ENCODE peak calls at places on chromosome 11, in nine cellular contexts. Y is progenitor cell of endocrine pancreas; I is substantia nigra; S is H54; F is NCI-H2081; T is psoas muscle; Q is hypothalamus; N is stimulated activated CD4-positive, alpha-beta T cell treated with anti-CD3 and anti-CD28 coated beads, Interleukin-12 subunit alpha, Interleukin-12 subunit beta, amount 100 ng/mL, for 48 hours; K is HT1080. M is an unnamed sample.

GRCh38 chr11:72972541-72973128 is 158.4 kb downstream of the ATG16L2 start:
- DNase-seq in T (no peak), I (no peak), K (no peak), N (no peak), Y (no peak), Q (no peak), S (no peak), F (no peak), M (no peak)

GRCh38 chr11:86210898-86211297 is 33.7 kb upstream of the EED start:
- DNase-seq in I (no peak), Q (no peak), K (no peak), N (no peak), F (no peak), T (no peak), Y (no peak), S (no peak), M (no peak)

GRCh38 chr11:62233730-62234129 is 8.3 kb upstream of the SCGB1D2 start:
- DNase-seq in F (no peak), T (no peak), Y (no peak), K (no peak), I (no peak), N (no peak), S (no peak), Q (no peak), M (no peak)

GRCh38 chr11:122104381-122104780 is 11.6 kb downstream of the BLID start:
- DNase-seq in I (no peak), T (no peak), F (no peak), Y (no peak), N (no peak), S (no peak), Q (no peak), K (peak), M (no peak)

GRCh38 chr11:102647430-102647829 is 22.3 kb upstream of the MMP20 start:
- DNase-seq in F (no peak), S (no peak), N (no peak), Y (no peak), K (no peak), Q (no peak), T (no peak), I (no peak), M (no peak)

GRCh38 chr11:124605719-124606118 is 5.5 kb upstream of the PANX3 start:
- DNase-seq in Q (no peak), K (no peak), N (no peak), Y (no peak), F (no peak), I (no peak), T (no peak), S (no peak), M (no peak)

GRCh38 chr11:104151404-104152204 is 12.3 kb downstream of the PDGFD start:
- DNase-seq in N (no peak), I (no peak), F (no peak), Y (no peak), S (no peak), K (peak), T (no peak), Q (no peak), M (no peak)

GRCh38 chr11:27592111-27592780 is 85.7 kb upstream of the LIN7C start:
- DNase-seq in T (no peak), Q (no peak), I (no peak), K (no peak), N (no peak), F (no peak), S (no peak), Y (no peak), M (no peak)

GRCh38 chr11:124115782-124116616 is 749 bp downstream of the VWA5A start:
- DNase-seq in I (no peak), T (no peak), F (no peak), Q (no peak), S (no peak), Y (no peak), N (no peak), K (no peak), M (no peak)

GRCh38 chr11:42841563-42841962 is 470.2 kb upstream of the API5 start:
- DNase-seq in Y (no peak), K (no peak), Q (no peak), T (no peak), F (no peak), I (no peak), S (no peak), N (no peak), M (no peak)

GRCh38 chr11:118998822-118999221 is 884 bp downstream of the CENATAC start:
- DNase-seq in Q (no peak), I (no peak), F (no peak), T (no peak), S (peak), K (peak), N (no peak), Y (no peak), M (no peak)

GRCh38 chr11:94664336-94664735 is 97.2 kb downstream of the PIWIL4 start:
- DNase-seq in I (no peak), T (no peak), F (no peak), K (peak), Y (peak), Q (no peak), S (peak), N (no peak), M (no peak)

GRCh38 chr11:67051494-67051893 is 5.2 kb upstream of the RHOD start:
- DNase-seq in Y (no peak), Q (no peak), I (no peak), T (no peak), F (no peak), K (no peak), N (no peak), S (no peak), M (no peak)

GRCh38 chr11:75499423-75500305 is 26.1 kb downstream of the GDPD5 start:
- DNase-seq in N (no peak), S (peak), I (no peak), K (peak), Y (no peak), F (no peak), Q (no peak), T (peak), M (no peak)

GRCh38 chr11:123822591-123822990 is 16.4 kb upstream of the OR6M1 start:
- DNase-seq in Y (peak), K (no peak), N (no peak), S (no peak), Q (no peak), I (no peak), F (no peak), T (no peak), M (no peak)

GRCh38 chr11:73184953-73185671 is 33.0 kb upstream of the P2RY2 start:
- DNase-seq in N (peak), I (peak), T (peak), S (peak), Y (peak), K (peak), Q (no peak), F (peak), M (peak)

GRCh38 chr11:27926981-27927481 is 180.9 kb downstream of the KIF18A start:
- DNase-seq in N (no peak), F (no peak), K (peak), S (peak), Y (no peak), Q (no peak), I (no peak), T (no peak), M (no peak)

GRCh38 chr11:6251120-6251733 is 8.4 kb upstream of the CCKBR start:
- DNase-seq in N (peak), F (no peak), Y (peak), I (no peak), Q (no peak), K (peak), T (peak), S (peak), M (peak)

GRCh38 chr11:44445500-44446340 is 119.7 kb upstream of the CD82 start:
- DNase-seq in Q (no peak), Y (no peak), K (no peak), S (no peak), F (no peak), I (no peak), N (no peak), T (no peak), M (no peak)

GRCh38 chr11:1231396-1232327 is 8.8 kb downstream of the MUC5B start:
- DNase-seq in I (no peak), N (no peak), Q (no peak), T (peak), Y (no peak), F (no peak), S (no peak), K (no peak), M (no peak)

GRCh38 chr11:42422094-42422493 is 889.7 kb upstream of the API5 start:
- DNase-seq in I (no peak), S (no peak), Q (no peak), F (no peak), Y (no peak), K (peak), T (no peak), N (no peak), M (no peak)

GRCh38 chr11:44528103-44528502 is 37.4 kb upstream of the CD82 start:
- DNase-seq in I (no peak), Q (no peak), F (no peak), N (no peak), K (no peak), Y (no peak), T (no peak), S (peak), M (no peak)

GRCh38 chr11:57547854-57548377 is 10.5 kb downstream of the SMTNL1 start:
- DNase-seq in N (no peak), I (no peak), T (no peak), F (no peak), Q (no peak), S (no peak), K (no peak), Y (no peak), M (no peak)

GRCh38 chr11:45091563-45092392 is 54.7 kb upstream of the PRDM11 start:
- DNase-seq in S (no peak), K (no peak), F (peak), Y (no peak), I (no peak), Q (no peak), T (no peak), N (no peak), M (no peak)

GRCh38 chr11:33457948-33458347 is 200.8 kb downstream of the HIPK3 start:
- DNase-seq in Q (no peak), F (no peak), Y (no peak), S (no peak), K (no peak), T (no peak), I (no peak), N (no peak), M (no peak)

GRCh38 chr11:73949246-73949645 is 1.6 kb upstream of the DNAJB13 start:
- DNase-seq in I (no peak), T (no peak), Y (no peak), N (no peak), F (no peak), K (no peak), S (no peak), Q (no peak), M (no peak)

GRCh38 chr11:46392421-46393230 is 1.1 kb upstream of the CHRM4 start:
- DNase-seq in I (peak), N (peak), S (peak), K (peak), Q (no peak), T (peak), F (no peak), Y (peak), M (peak)

GRCh38 chr11:46480909-46481308 is 89.3 kb upstream of the CHRM4 start:
- DNase-seq in T (no peak), N (no peak), K (no peak), Y (no peak), S (no peak), F (no peak), Q (no peak), I (no peak), M (no peak)

GRCh38 chr11:15106201-15106965 is 8.3 kb upstream of the INSC start:
- DNase-seq in K (peak), S (peak), I (no peak), N (no peak), F (no peak), T (no peak), Y (no peak), Q (no peak), M (no peak)

GRCh38 chr11:37141707-37142106 is 543.7 kb upstream of the RAG2 start:
- DNase-seq in S (no peak), Q (no peak), Y (no peak), N (no peak), T (no peak), K (peak), I (no peak), F (no peak), M (no peak)

GRCh38 chr11:2093575-2094353 is 45.4 kb downstream of the IGF2 start:
- DNase-seq in Q (no peak), F (no peak), S (no peak), K (no peak), T (peak), I (no peak), N (no peak), Y (no peak), M (no peak)

GRCh38 chr11:104999716-105000115 is 23.3 kb downstream of the CASP5 start:
- DNase-seq in I (no peak), Q (no peak), N (no peak), S (no peak), F (no peak), Y (no peak), T (no peak), K (no peak), M (no peak)

GRCh38 chr11:79069504-79069903 is 371.3 kb downstream of the TENM4 start:
- DNase-seq in Q (no peak), F (no peak), I (no peak), N (no peak), S (no peak), T (no peak), Y (no peak), K (no peak), M (no peak)

GRCh38 chr11:10909141-10909883 is 51.5 kb upstream of the ZBED5 start:
- DNase-seq in I (no peak), Q (no peak), S (no peak), T (no peak), N (no peak), K (peak), Y (no peak), F (no peak), M (no peak)

GRCh38 chr11:8503872-8504491 is 90.0 kb downstream of the STK33 start:
- DNase-seq in T (no peak), S (no peak), Y (no peak), N (no peak), F (no peak), Q (no peak), K (no peak), I (no peak), M (no peak)

M was measured in activated T-cell treated with anti-CD3 and anti-CD28 coated beads for 48 hours.